ENCODE peak calls at places on chromosomes 11 and 22, in eight cellular contexts. R is neural progenitor cell, H is breast epithelium, I is A549, C is ovary, P is IMR-90, X is fibroblast of lung, E is epithelial cell of esophagus. N is an unnamed sample.
A peak's percentile ranks its signal among the peaks of the same experiment; 100 is the strongest.

GRCh38 chr22:32880061-32880460 is 78.6 kb downstream of the TIMP3 start:
- DNase-seq in R (no peak), H (no peak), I (no peak), C (no peak), P (peak; percentile 63), X (peak; percentile 84), E (peak; percentile 67), N (no peak)

GRCh38 chr22:41446057-41446501 is 522 bp downstream of the TOB2 start:
- DNase-seq in R (peak; percentile 59), H (no peak), I (no peak), C (peak; percentile 67), P (no peak), X (no peak), E (peak; percentile 24), N (no peak)

GRCh38 chr11:1936072-1936780 is 10.9 kb upstream of the MRPL23 start:
- DNase-seq in R (no peak), H (no peak), I (no peak), C (no peak), P (no peak), X (no peak), E (no peak), N (no peak)

GRCh38 chr22:42865536-42865935 is 8.5 kb upstream of the ARFGAP3 start:
- DNase-seq in R (no peak), H (no peak), I (no peak), C (no peak), P (no peak), X (no peak), E (no peak), N (no peak)

GRCh38 chr11:94131363-94132115 is 2.9 kb downstream of the PANX1 start:
- DNase-seq in R (no peak), H (no peak), I (no peak), C (no peak), P (peak; percentile 50), X (peak; percentile 56), E (peak; percentile 77), N (no peak)

GRCh38 chr11:64620286-64620962 is 29.4 kb downstream of the SLC22A12 start:
- DNase-seq in R (peak; percentile 71), H (no peak), I (no peak), C (peak; percentile 68), P (no peak), X (no peak), E (no peak), N (no peak)

GRCh38 chr11:123674297-123674696 is 19.9 kb upstream of the SCN3B start:
- DNase-seq in R (no peak), H (no peak), I (no peak), C (no peak), P (no peak), X (no peak), E (peak; percentile 79), N (no peak)

GRCh38 chr11:80477178-80477577 is 1036.3 kb upstream of the TENM4 start:
- DNase-seq in R (no peak), H (no peak), I (no peak), C (no peak), P (no peak), X (peak; percentile 1), E (no peak), N (no peak)

GRCh38 chr22:44732017-44732561 is 20.3 kb upstream of the ARHGAP8 start:
- DNase-seq in R (no peak), H (no peak), I (no peak), C (no peak), P (no peak), X (no peak), E (no peak), N (no peak)

GRCh38 chr11:79340535-79340934 is 100.3 kb downstream of the TENM4 start:
- DNase-seq in R (no peak), H (no peak), I (no peak), C (no peak), P (no peak), X (no peak), E (no peak), N (no peak)

GRCh38 chr11:119144825-119145476 is 3.9 kb upstream of the ABCG4 start:
- DNase-seq in R (peak; percentile 88), H (no peak), I (peak; percentile 81), C (peak; percentile 44), P (peak; percentile 68), X (peak; percentile 71), E (peak; percentile 77), N (peak; percentile 60)

GRCh38 chr11:74427377-74427776 is 29.1 kb upstream of the PGM2L1 start:
- DNase-seq in R (no peak), H (no peak), I (peak; percentile 14), C (no peak), P (peak; percentile 21), X (peak; percentile 30), E (no peak), N (no peak)

GRCh38 chr22:23138584-23139469 is 3.0 kb downstream of the RSPH14 start:
- DNase-seq in R (no peak), H (no peak), I (no peak), C (no peak), P (no peak), X (no peak), E (peak; percentile 76), N (no peak)

GRCh38 chr11:26790738-26791137 is 68.9 kb upstream of the SLC5A12 start:
- DNase-seq in R (no peak), H (no peak), I (no peak), C (no peak), P (no peak), X (no peak), E (no peak), N (no peak)

GRCh38 chr11:68934321-68934645 is 30.6 kb downstream of the IGHMBP2 start:
- DNase-seq in R (no peak), H (no peak), I (no peak), C (no peak), P (no peak), X (no peak), E (no peak), N (no peak)

GRCh38 chr11:67632175-67632981 is 2.6 kb upstream of the NUDT8 start:
- DNase-seq in R (no peak), H (peak; percentile 55), I (no peak), C (no peak), P (no peak), X (no peak), E (no peak), N (no peak)

GRCh38 chr11:11243790-11244469 is 109.1 kb downstream of the CSNK2A3 start:
- DNase-seq in R (peak; percentile 82), H (no peak), I (no peak), C (peak; percentile 27), P (no peak), X (no peak), E (peak; percentile 35), N (peak; percentile 50)

GRCh38 chr11:16603890-16604783 is 134.3 kb upstream of the C11orf58 start:
- DNase-seq in R (peak; percentile 64), H (no peak), I (no peak), C (peak; percentile 62), P (peak; percentile 58), X (peak; percentile 45), E (peak; percentile 33), N (no peak)

GRCh38 chr11:36362902-36363301 is 66.8 kb downstream of the PRR5L start:
- DNase-seq in R (no peak), H (no peak), I (no peak), C (no peak), P (peak; percentile 67), X (peak; percentile 95), E (no peak), N (no peak)

GRCh38 chr22:46537946-46538815 is 761 bp upstream of the CELSR1 start:
- DNase-seq in R (peak; percentile 79), H (no peak), I (peak; percentile 70), C (no peak), P (peak; percentile 27), X (peak; percentile 65), E (peak; percentile 78), N (no peak)

GRCh38 chr22:36332623-36333331 is 55.0 kb downstream of the MYH9 start:
- DNase-seq in R (no peak), H (no peak), I (peak; percentile 59), C (no peak), P (peak; percentile 83), X (peak; percentile 91), E (peak; percentile 96), N (peak; percentile 82)

GRCh38 chr11:130763087-130763980 is 152.9 kb downstream of the SNX19 start:
- DNase-seq in R (no peak), H (no peak), I (no peak), C (no peak), P (peak; percentile 22), X (peak; percentile 23), E (peak; percentile 23), N (no peak)

DNA sequence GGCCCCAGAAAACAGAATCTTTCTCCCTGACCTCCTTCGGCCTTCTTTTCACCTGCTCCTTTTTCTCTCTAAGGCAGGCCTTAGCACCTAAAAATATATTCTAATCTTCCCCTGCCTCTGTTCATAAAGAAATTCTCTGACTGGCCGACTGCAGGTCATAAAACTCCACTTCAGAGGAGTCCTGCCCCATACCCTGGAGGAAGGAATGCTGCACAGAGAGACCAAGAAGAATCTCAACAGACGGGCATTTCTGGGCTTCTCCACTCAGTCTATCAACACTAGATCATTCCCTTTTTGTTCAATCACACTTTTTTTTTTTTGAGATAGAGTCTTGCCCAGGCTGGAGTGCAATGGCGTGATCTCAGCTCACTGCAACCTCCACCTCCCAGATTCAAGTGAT is 19.7 kb upstream of the PGA3 start:
- DNase-seq in R (no peak), H (no peak), I (no peak), C (no peak), P (no peak), X (no peak), E (no peak), N (no peak)
- TF ChIP-seq CTCF in R (peak; percentile 4), H (no peak), I (no peak), C (no peak), P (peak; percentile 19), X (peak; percentile 15), E (no peak), N (no peak)

DNA sequence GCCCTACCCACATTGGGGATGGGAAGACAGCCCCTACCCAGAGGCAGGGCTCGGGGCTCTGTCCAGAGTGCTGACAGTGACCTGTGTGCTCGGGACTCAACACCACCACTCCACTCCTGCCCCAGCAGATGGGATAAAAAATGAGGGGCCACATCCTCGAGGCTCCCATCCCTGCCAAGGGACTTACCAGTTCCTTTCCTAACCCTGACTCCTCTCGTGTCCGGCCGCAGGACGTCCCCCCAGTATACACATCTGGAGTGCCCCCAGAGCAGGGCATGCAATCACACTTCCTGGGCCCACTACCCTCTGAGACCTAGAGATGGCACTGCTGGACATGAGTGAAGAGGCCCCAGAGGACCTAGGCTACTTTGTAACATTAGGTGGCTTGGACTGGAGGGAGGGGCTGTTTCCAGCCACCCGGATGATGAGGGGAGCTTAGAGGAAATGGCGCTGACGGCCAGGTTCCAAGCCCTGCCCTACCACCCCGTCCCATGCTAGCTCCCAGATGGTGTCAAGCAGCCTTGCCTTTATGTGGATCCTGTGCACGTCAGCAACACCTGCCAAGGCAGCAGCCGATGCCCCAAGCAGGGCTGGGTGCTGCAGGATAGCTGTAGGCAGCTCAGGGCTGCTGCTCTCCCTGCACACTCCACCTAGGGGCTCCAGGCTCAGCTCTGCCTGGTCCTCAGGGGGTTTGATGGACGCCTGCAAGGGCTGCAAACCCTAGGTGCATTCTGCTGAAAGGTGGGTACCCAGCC is 86.6 kb downstream of the DGCR2 start:
- DNase-seq in R (peak; percentile 81), H (no peak), I (peak; percentile 10), C (no peak), P (no peak), X (no peak), E (no peak), N (no peak)
- TF ChIP-seq CTCF in R (peak; percentile 44), H (no peak), I (no peak), C (no peak), P (no peak), X (no peak), E (no peak), N (no peak)

GRCh38 chr11:409600-410471 is 5.0 kb downstream of the SIGIRR start:
- DNase-seq in R (no peak), H (no peak), I (no peak), C (peak; percentile 27), P (no peak), X (no peak), E (no peak), N (no peak)
- TF ChIP-seq CTCF in R (no peak), H (no peak), I (no peak), C (no peak), P (no peak), X (no peak), E (no peak), N (no peak)

GRCh38 chr11:134725939-134726639 is 314.0 kb upstream of the B3GAT1 start:
- DNase-seq in R (peak; percentile 40), H (peak; percentile 67), I (peak; percentile 19), C (no peak), P (no peak), X (no peak), E (no peak), N (no peak)
- TF ChIP-seq CTCF in R (peak; percentile 44), H (peak; percentile 47), I (no peak), C (no peak), P (no peak), X (no peak), E (peak; percentile 30), N (no peak)

N was measured in activated CD8-positive, alpha-beta T cell treated with anti-CD3 and anti-CD28 coated beads for 36 hours.